ENCODE peak calls at places on chromosomes 12 and 14, in eight cellular contexts. One of them, this sample, is unnamed.
A peak's percentile ranks its signal among the peaks of the same experiment; 100 is the strongest.

GRCh38 chr12:76340680-76341435 is 7.4 kb downstream of the BBS10 start:
- DNase-seq in K562: no peak
- DNase-seq in astrocyte of the spinal cord: no peak
- DNase-seq in A549: no peak
- DNase-seq in dorsolateral prefrontal cortex: no peak
- DNase-seq in fibroblast of villous mesenchyme: no peak
- DNase-seq in endodermal cell: no peak
- DNase-seq in mucosa of descending colon: no peak
- DNase-seq in this sample: no peak

GRCh38 chr14:55071870-55072640 is 20.6 kb downstream of the MAPK1IP1L start:
- DNase-seq in K562: no peak
- DNase-seq in astrocyte of the spinal cord: peak; percentile 95
- DNase-seq in A549: no peak
- DNase-seq in dorsolateral prefrontal cortex: peak; percentile 58
- DNase-seq in fibroblast of villous mesenchyme: peak; percentile 62
- DNase-seq in endodermal cell: no peak
- DNase-seq in mucosa of descending colon: no peak
- DNase-seq in this sample: peak; percentile 80

GRCh38 chr14:69105326-69105725 is 47.6 kb downstream of the DCAF5 start:
- DNase-seq in K562: no peak
- DNase-seq in astrocyte of the spinal cord: peak; percentile 92
- DNase-seq in A549: no peak
- DNase-seq in dorsolateral prefrontal cortex: no peak
- DNase-seq in fibroblast of villous mesenchyme: peak; percentile 16
- DNase-seq in endodermal cell: no peak
- DNase-seq in mucosa of descending colon: no peak
- DNase-seq in this sample: peak; percentile 84

GRCh38 chr12:25242981-25243764 is 7.6 kb downstream of the KRAS start:
- DNase-seq in K562: no peak
- DNase-seq in astrocyte of the spinal cord: no peak
- DNase-seq in A549: no peak
- DNase-seq in dorsolateral prefrontal cortex: no peak
- DNase-seq in fibroblast of villous mesenchyme: peak; percentile 38
- DNase-seq in endodermal cell: no peak
- DNase-seq in mucosa of descending colon: peak; percentile 37
- DNase-seq in this sample: peak; percentile 66

GRCh38 chr14:89957791-89958190 is 2.1 kb downstream of the TDP1 start:
- DNase-seq in K562: no peak
- DNase-seq in astrocyte of the spinal cord: no peak
- DNase-seq in A549: no peak
- DNase-seq in dorsolateral prefrontal cortex: no peak
- DNase-seq in fibroblast of villous mesenchyme: no peak
- DNase-seq in endodermal cell: peak; percentile 49
- DNase-seq in mucosa of descending colon: no peak
- DNase-seq in this sample: no peak

GRCh38 chr14:68760771-68761170 is 32.1 kb downstream of the ZFP36L1 start:
- DNase-seq in K562: no peak
- DNase-seq in astrocyte of the spinal cord: no peak
- DNase-seq in A549: no peak
- DNase-seq in dorsolateral prefrontal cortex: no peak
- DNase-seq in fibroblast of villous mesenchyme: peak; percentile 76
- DNase-seq in endodermal cell: no peak
- DNase-seq in mucosa of descending colon: no peak
- DNase-seq in this sample: no peak

GRCh38 chr12:111091036-111091435 is 170.7 kb upstream of the MYL2 start:
- DNase-seq in K562: no peak
- DNase-seq in astrocyte of the spinal cord: no peak
- DNase-seq in A549: no peak
- DNase-seq in dorsolateral prefrontal cortex: no peak
- DNase-seq in fibroblast of villous mesenchyme: no peak
- DNase-seq in endodermal cell: no peak
- DNase-seq in mucosa of descending colon: no peak
- DNase-seq in this sample: no peak

GRCh38 chr12:132292328-132293319 is 36.8 kb downstream of the GALNT9 start:
- DNase-seq in K562: no peak
- DNase-seq in astrocyte of the spinal cord: no peak
- DNase-seq in A549: no peak
- DNase-seq in dorsolateral prefrontal cortex: no peak
- DNase-seq in fibroblast of villous mesenchyme: no peak
- DNase-seq in endodermal cell: no peak
- DNase-seq in mucosa of descending colon: no peak
- DNase-seq in this sample: no peak

GRCh38 chr14:92630367-92630766 is 116.8 kb downstream of the RIN3 start:
- DNase-seq in K562: no peak
- DNase-seq in astrocyte of the spinal cord: no peak
- DNase-seq in A549: no peak
- DNase-seq in dorsolateral prefrontal cortex: no peak
- DNase-seq in fibroblast of villous mesenchyme: no peak
- DNase-seq in endodermal cell: no peak
- DNase-seq in mucosa of descending colon: no peak
- DNase-seq in this sample: no peak

GRCh38 chr12:51368640-51369517 is 22.3 kb downstream of the GALNT6 start:
- DNase-seq in K562: peak; percentile 87
- DNase-seq in astrocyte of the spinal cord: peak; percentile 55
- DNase-seq in A549: no peak
- DNase-seq in dorsolateral prefrontal cortex: no peak
- DNase-seq in fibroblast of villous mesenchyme: peak; percentile 53
- DNase-seq in endodermal cell: peak; percentile 79
- DNase-seq in mucosa of descending colon: peak; percentile 71
- DNase-seq in this sample: peak; percentile 82

GRCh38 chr14:101729382-101729781 is 32.1 kb upstream of the PPP2R5C start:
- DNase-seq in K562: no peak
- DNase-seq in astrocyte of the spinal cord: no peak
- DNase-seq in A549: no peak
- DNase-seq in dorsolateral prefrontal cortex: no peak
- DNase-seq in fibroblast of villous mesenchyme: no peak
- DNase-seq in endodermal cell: no peak
- DNase-seq in mucosa of descending colon: no peak
- DNase-seq in this sample: no peak

GRCh38 chr14:101731187-101732080 is 30.1 kb upstream of the PPP2R5C start:
- DNase-seq in K562: peak; percentile 83
- DNase-seq in astrocyte of the spinal cord: peak; percentile 83
- DNase-seq in A549: peak; percentile 73
- DNase-seq in dorsolateral prefrontal cortex: peak; percentile 56
- DNase-seq in fibroblast of villous mesenchyme: peak; percentile 71
- DNase-seq in endodermal cell: peak; percentile 90
- DNase-seq in mucosa of descending colon: peak; percentile 91
- DNase-seq in this sample: peak; percentile 79

GRCh38 chr14:101733211-101733610 is 28.3 kb upstream of the PPP2R5C start:
- DNase-seq in K562: peak; percentile 63
- DNase-seq in astrocyte of the spinal cord: peak; percentile 42
- DNase-seq in A549: no peak
- DNase-seq in dorsolateral prefrontal cortex: no peak
- DNase-seq in fibroblast of villous mesenchyme: peak; percentile 16
- DNase-seq in endodermal cell: no peak
- DNase-seq in mucosa of descending colon: no peak
- DNase-seq in this sample: peak; percentile 56

GRCh38 chr14:101732128-101732527 is 29.4 kb upstream of the PPP2R5C start:
- DNase-seq in K562: peak; percentile 68
- DNase-seq in astrocyte of the spinal cord: no peak
- DNase-seq in A549: no peak
- DNase-seq in dorsolateral prefrontal cortex: no peak
- DNase-seq in fibroblast of villous mesenchyme: peak; percentile 8
- DNase-seq in endodermal cell: no peak
- DNase-seq in mucosa of descending colon: no peak
- DNase-seq in this sample: no peak

DNA sequence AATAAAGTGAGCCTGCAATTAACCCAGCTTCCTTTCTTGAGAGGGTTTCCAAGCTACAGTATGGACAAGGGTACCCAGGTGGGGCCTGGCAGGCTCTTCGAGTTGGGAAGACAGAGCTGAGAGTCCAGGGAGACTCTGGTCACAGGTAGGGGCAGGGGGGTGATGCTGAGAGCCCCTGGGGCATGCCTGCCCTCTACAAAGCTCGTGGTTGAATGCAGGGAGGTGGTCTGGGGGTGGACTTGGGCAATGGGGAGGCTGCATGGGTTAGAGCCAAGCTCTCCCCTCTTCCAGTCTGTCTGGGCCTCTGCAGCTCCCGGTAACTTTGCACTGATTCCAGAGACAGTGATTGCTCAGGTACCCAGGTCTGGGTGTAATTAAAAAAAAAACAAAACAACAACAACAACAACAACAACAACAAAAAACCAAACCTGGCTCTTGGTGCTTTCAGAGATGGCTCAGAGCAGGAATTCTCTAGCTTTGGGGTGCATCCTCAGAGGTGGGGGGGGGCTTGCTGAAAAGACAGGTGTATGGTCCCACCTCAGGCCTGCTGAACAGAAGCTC is 30.8 kb upstream of the PPP2R5C start:
- DNase-seq in K562: no peak
- DNase-seq in astrocyte of the spinal cord: no peak
- DNase-seq in A549: no peak
- DNase-seq in dorsolateral prefrontal cortex: no peak
- DNase-seq in fibroblast of villous mesenchyme: no peak
- DNase-seq in endodermal cell: peak; percentile 47
- DNase-seq in mucosa of descending colon: no peak
- DNase-seq in this sample: no peak
- H3K4me3 ChIP-seq in K562: no peak overlapping the region
- H3K4me3 ChIP-seq in astrocyte of the spinal cord: no peak overlapping the region
- H3K4me3 ChIP-seq in A549: no peak overlapping the region
- H3K4me3 ChIP-seq in dorsolateral prefrontal cortex: no peak overlapping the region
- H3K4me3 ChIP-seq in fibroblast of villous mesenchyme: no peak overlapping the region
- H3K4me3 ChIP-seq in endodermal cell: no peak overlapping the region
- H3K4me3 ChIP-seq in mucosa of descending colon: no peak overlapping the region
- H3K4me3 ChIP-seq in this sample: no peak overlapping the region

DNA sequence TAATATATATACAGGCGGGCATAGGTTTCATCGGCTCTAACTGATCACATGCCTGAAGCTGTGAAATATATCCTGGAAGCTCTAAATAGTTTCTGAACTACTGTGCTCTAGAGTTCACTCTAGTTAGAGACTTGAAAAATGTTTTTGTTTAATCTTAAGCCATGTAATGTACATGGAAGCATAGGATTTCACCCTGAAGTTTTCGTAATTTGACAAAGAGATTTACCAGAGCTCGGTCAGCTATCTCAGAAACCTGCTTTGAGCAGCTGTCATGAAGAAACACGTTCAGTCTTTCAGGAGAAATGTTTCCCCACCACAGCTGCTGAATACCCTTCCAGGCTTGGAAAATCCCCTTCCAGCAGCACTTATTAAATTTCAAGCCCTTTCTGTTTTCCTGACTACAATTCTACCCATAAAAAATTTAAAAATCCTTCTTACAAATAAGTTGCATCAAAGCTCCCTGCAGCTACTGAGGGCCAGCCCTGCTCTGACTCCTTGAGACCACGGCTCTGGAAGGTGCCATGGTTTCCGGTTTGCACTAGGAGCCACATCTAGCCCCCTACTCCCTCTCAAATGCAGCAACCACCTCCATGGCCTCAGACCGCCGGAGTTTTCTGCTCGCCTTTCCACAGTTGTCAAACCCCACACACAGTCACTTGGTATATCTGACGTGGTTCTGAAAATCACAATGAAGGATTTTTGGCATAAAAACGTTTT is 29.9 kb downstream of the P2RX4 start:
- DNase-seq in K562: no peak
- DNase-seq in astrocyte of the spinal cord: no peak
- DNase-seq in A549: no peak
- DNase-seq in dorsolateral prefrontal cortex: no peak
- DNase-seq in fibroblast of villous mesenchyme: peak; percentile 56
- DNase-seq in endodermal cell: no peak
- DNase-seq in mucosa of descending colon: no peak
- DNase-seq in this sample: no peak
- TF ChIP-seq CTCF in K562: no peak
- TF ChIP-seq CTCF in astrocyte of the spinal cord: no peak
- TF ChIP-seq CTCF in A549: no peak
- TF ChIP-seq CTCF in dorsolateral prefrontal cortex: no peak
- TF ChIP-seq CTCF in fibroblast of villous mesenchyme: no peak
- TF ChIP-seq CTCF in endodermal cell: no peak
- TF ChIP-seq CTCF in mucosa of descending colon: no peak
- TF ChIP-seq CTCF in this sample: no peak

GRCh38 chr12:68450947-68451260 is 118.7 kb upstream of the MDM1 start:
- DNase-seq in K562: no peak
- DNase-seq in astrocyte of the spinal cord: no peak
- DNase-seq in A549: no peak
- DNase-seq in dorsolateral prefrontal cortex: no peak
- DNase-seq in fibroblast of villous mesenchyme: no peak
- DNase-seq in endodermal cell: no peak
- DNase-seq in mucosa of descending colon: no peak
- DNase-seq in this sample: no peak

GRCh38 chr12:68449196-68449595 is 117.0 kb upstream of the MDM1 start:
- DNase-seq in K562: no peak
- DNase-seq in astrocyte of the spinal cord: no peak
- DNase-seq in A549: no peak
- DNase-seq in dorsolateral prefrontal cortex: no peak
- DNase-seq in fibroblast of villous mesenchyme: no peak
- DNase-seq in endodermal cell: no peak
- DNase-seq in mucosa of descending colon: no peak
- DNase-seq in this sample: no peak

GRCh38 chr12:68453278-68453677 is 121.1 kb upstream of the MDM1 start:
- DNase-seq in K562: no peak
- DNase-seq in astrocyte of the spinal cord: no peak
- DNase-seq in A549: no peak
- DNase-seq in dorsolateral prefrontal cortex: no peak
- DNase-seq in fibroblast of villous mesenchyme: no peak
- DNase-seq in endodermal cell: no peak
- DNase-seq in mucosa of descending colon: no peak
- DNase-seq in this sample: no peak

GRCh38 chr12:68453876-68454275 is 121.7 kb upstream of the MDM1 start:
- DNase-seq in K562: no peak
- DNase-seq in astrocyte of the spinal cord: no peak
- DNase-seq in A549: no peak
- DNase-seq in dorsolateral prefrontal cortex: no peak
- DNase-seq in fibroblast of villous mesenchyme: peak; percentile 32
- DNase-seq in endodermal cell: no peak
- DNase-seq in mucosa of descending colon: no peak
- DNase-seq in this sample: peak; percentile 54

GRCh38 chr12:68451261-68452091 is 119.3 kb upstream of the MDM1 start:
- DNase-seq in K562: peak; percentile 52
- DNase-seq in astrocyte of the spinal cord: peak; percentile 76
- DNase-seq in A549: no peak
- DNase-seq in dorsolateral prefrontal cortex: no peak
- DNase-seq in fibroblast of villous mesenchyme: peak; percentile 93
- DNase-seq in endodermal cell: no peak
- DNase-seq in mucosa of descending colon: peak; percentile 40
- DNase-seq in this sample: peak; percentile 85
- H3K4me3 ChIP-seq in K562: no peak overlapping the region
- H3K4me3 ChIP-seq in astrocyte of the spinal cord: no peak overlapping the region
- H3K4me3 ChIP-seq in A549: no peak overlapping the region
- H3K4me3 ChIP-seq in dorsolateral prefrontal cortex: no peak overlapping the region
- H3K4me3 ChIP-seq in fibroblast of villous mesenchyme: peak overlapping the region; percentile 8
- H3K4me3 ChIP-seq in endodermal cell: no peak overlapping the region
- H3K4me3 ChIP-seq in mucosa of descending colon: no peak overlapping the region
- H3K4me3 ChIP-seq in this sample: peak overlapping the region; percentile 4

DNA sequence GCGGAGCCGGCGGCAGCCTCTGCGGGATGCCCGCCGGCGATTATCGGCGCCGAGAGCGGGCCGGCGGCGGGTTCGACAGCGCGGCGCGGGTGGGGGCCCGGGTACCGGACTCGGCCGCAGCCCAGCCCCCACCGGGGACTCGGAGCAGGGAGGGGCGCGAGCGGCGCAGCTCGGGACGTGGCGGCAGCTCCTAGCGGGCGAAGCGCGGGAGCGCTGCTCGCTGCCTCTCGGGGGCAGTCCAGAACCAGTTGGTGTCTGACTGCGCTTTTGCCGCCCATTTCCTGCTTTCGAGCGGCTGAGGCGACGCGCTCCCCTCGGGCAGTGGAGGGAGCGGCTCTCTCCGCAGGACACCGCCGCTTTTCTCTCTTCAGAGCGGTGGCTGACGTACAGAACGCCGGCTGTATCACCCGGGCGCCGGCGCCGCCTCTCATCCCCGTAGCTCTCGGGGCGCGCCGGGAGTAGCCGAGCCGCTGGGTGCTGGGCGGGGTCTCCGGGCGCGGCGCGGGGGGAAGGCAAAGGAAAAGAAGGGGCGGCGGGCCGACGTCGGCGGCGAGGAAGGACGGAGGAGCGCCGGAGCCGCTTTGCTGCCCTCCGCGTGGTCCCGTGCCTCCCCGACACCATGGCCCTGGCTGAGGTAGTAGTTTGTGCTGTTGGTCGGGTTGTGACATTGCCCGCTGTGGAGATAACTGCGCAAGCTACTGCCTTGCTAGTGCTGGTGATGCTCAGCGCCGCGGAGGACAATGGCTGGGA is 136.6 kb downstream of the MON2 start:
- DNase-seq in K562: peak; percentile 91
- DNase-seq in astrocyte of the spinal cord: peak; percentile 91
- DNase-seq in A549: peak; percentile 61
- DNase-seq in dorsolateral prefrontal cortex: peak; percentile 87
- DNase-seq in fibroblast of villous mesenchyme: peak; percentile 87
- DNase-seq in endodermal cell: peak; percentile 90
- DNase-seq in mucosa of descending colon: peak; percentile 81
- DNase-seq in this sample: peak; percentile 90
- TF ChIP-seq CTCF in K562: peak; percentile 66
- TF ChIP-seq CTCF in astrocyte of the spinal cord: peak; percentile 53
- TF ChIP-seq CTCF in A549: peak; percentile 41
- TF ChIP-seq CTCF in dorsolateral prefrontal cortex: peak; percentile 38
- TF ChIP-seq CTCF in fibroblast of villous mesenchyme: peak; percentile 50
- TF ChIP-seq CTCF in endodermal cell: peak; percentile 64
- TF ChIP-seq CTCF in mucosa of descending colon: peak; percentile 36
- TF ChIP-seq CTCF in this sample: peak; percentile 45

This sample was measured in fibroblast of pulmonary artery.